ENCODE peak calls at places on chromosomes 12 and 14, in nine cellular contexts. One of them, this sample, is unnamed.

GRCh38 chr12:130710733-130711080 is 5.4 kb downstream of the RIMBP2 start:
- DNase-seq in glomerular endothelial cell: no peak
- DNase-seq in GM19239: no peak
- DNase-seq in HEK293T: no peak
- DNase-seq in germinal center: no peak
- DNase-seq in EL: no peak
- DNase-seq in activated effector memory CD4-positive, alpha-beta T cell treated with Interleukin-2 at 50 U/mL for 16 hours: no peak
- DNase-seq in IMR-90: no peak
- DNase-seq in H54: no peak
- DNase-seq in this sample: no peak

GRCh38 chr14:100187247-100187833 is 27.9 kb upstream of the DEGS2 start:
- DNase-seq in glomerular endothelial cell: no peak
- DNase-seq in GM19239: no peak
- DNase-seq in HEK293T: no peak
- DNase-seq in germinal center: no peak
- DNase-seq in EL: no peak
- DNase-seq in activated effector memory CD4-positive, alpha-beta T cell treated with Interleukin-2 at 50 U/mL for 16 hours: no peak
- DNase-seq in IMR-90: no peak
- DNase-seq in H54: no peak
- DNase-seq in this sample: no peak

GRCh38 chr12:67940780-67941243 is 48.4 kb upstream of the IFNG-AS1 start:
- DNase-seq in glomerular endothelial cell: no peak
- DNase-seq in GM19239: no peak
- DNase-seq in HEK293T: no peak
- DNase-seq in germinal center: no peak
- DNase-seq in EL: peak; percentile 59
- DNase-seq in activated effector memory CD4-positive, alpha-beta T cell treated with Interleukin-2 at 50 U/mL for 16 hours: no peak
- DNase-seq in IMR-90: peak; percentile 40
- DNase-seq in H54: peak; percentile 5
- DNase-seq in this sample: no peak

GRCh38 chr14:91521058-91521721 is 11.1 kb upstream of the PPP4R3A start:
- DNase-seq in glomerular endothelial cell: no peak
- DNase-seq in GM19239: no peak
- DNase-seq in HEK293T: no peak
- DNase-seq in germinal center: no peak
- DNase-seq in EL: no peak
- DNase-seq in activated effector memory CD4-positive, alpha-beta T cell treated with Interleukin-2 at 50 U/mL for 16 hours: no peak
- DNase-seq in IMR-90: no peak
- DNase-seq in H54: no peak
- DNase-seq in this sample: no peak

GRCh38 chr12:107560194-107560905 is 125.2 kb upstream of the PWP1 start:
- DNase-seq in glomerular endothelial cell: no peak
- DNase-seq in GM19239: no peak
- DNase-seq in HEK293T: no peak
- DNase-seq in germinal center: no peak
- DNase-seq in EL: no peak
- DNase-seq in activated effector memory CD4-positive, alpha-beta T cell treated with Interleukin-2 at 50 U/mL for 16 hours: no peak
- DNase-seq in IMR-90: no peak
- DNase-seq in H54: no peak
- DNase-seq in this sample: no peak

GRCh38 chr12:57606821-57607220 is 2.2 kb downstream of the DTX3 start:
- DNase-seq in glomerular endothelial cell: no peak
- DNase-seq in GM19239: no peak
- DNase-seq in HEK293T: no peak
- DNase-seq in germinal center: no peak
- DNase-seq in EL: no peak
- DNase-seq in activated effector memory CD4-positive, alpha-beta T cell treated with Interleukin-2 at 50 U/mL for 16 hours: no peak
- DNase-seq in IMR-90: no peak
- DNase-seq in H54: no peak
- DNase-seq in this sample: no peak

GRCh38 chr12:57127710-57128518 is at the start of gene LRP1:
- DNase-seq in glomerular endothelial cell: no peak
- DNase-seq in GM19239: peak; percentile 48
- DNase-seq in HEK293T: peak; percentile 90
- DNase-seq in germinal center: peak; percentile 79
- DNase-seq in EL: peak; percentile 86
- DNase-seq in activated effector memory CD4-positive, alpha-beta T cell treated with Interleukin-2 at 50 U/mL for 16 hours: peak; percentile 68
- DNase-seq in IMR-90: peak; percentile 82
- DNase-seq in H54: peak; percentile 74
- DNase-seq in this sample: peak; percentile 45

GRCh38 chr14:75542585-75543091 is 20.4 kb downstream of the BATF start:
- DNase-seq in glomerular endothelial cell: no peak
- DNase-seq in GM19239: peak; percentile 59
- DNase-seq in HEK293T: no peak
- DNase-seq in germinal center: peak; percentile 82
- DNase-seq in EL: peak; percentile 18
- DNase-seq in activated effector memory CD4-positive, alpha-beta T cell treated with Interleukin-2 at 50 U/mL for 16 hours: peak; percentile 49
- DNase-seq in IMR-90: no peak
- DNase-seq in H54: no peak
- DNase-seq in this sample: no peak

GRCh38 chr12:608413-608812 is 54.8 kb downstream of the NINJ2 start:
- DNase-seq in glomerular endothelial cell: no peak
- DNase-seq in GM19239: no peak
- DNase-seq in HEK293T: no peak
- DNase-seq in germinal center: no peak
- DNase-seq in EL: no peak
- DNase-seq in activated effector memory CD4-positive, alpha-beta T cell treated with Interleukin-2 at 50 U/mL for 16 hours: no peak
- DNase-seq in IMR-90: no peak
- DNase-seq in H54: no peak
- DNase-seq in this sample: no peak

GRCh38 chr14:51479584-51480305 is 172.0 kb upstream of the FRMD6 start:
- DNase-seq in glomerular endothelial cell: no peak
- DNase-seq in GM19239: peak; percentile 7
- DNase-seq in HEK293T: no peak
- DNase-seq in germinal center: no peak
- DNase-seq in EL: no peak
- DNase-seq in activated effector memory CD4-positive, alpha-beta T cell treated with Interleukin-2 at 50 U/mL for 16 hours: no peak
- DNase-seq in IMR-90: peak; percentile 49
- DNase-seq in H54: no peak
- DNase-seq in this sample: no peak

GRCh38 chr12:13727707-13728147 is 253.7 kb downstream of the GRIN2B start:
- DNase-seq in glomerular endothelial cell: no peak
- DNase-seq in GM19239: no peak
- DNase-seq in HEK293T: no peak
- DNase-seq in germinal center: no peak
- DNase-seq in EL: no peak
- DNase-seq in activated effector memory CD4-positive, alpha-beta T cell treated with Interleukin-2 at 50 U/mL for 16 hours: no peak
- DNase-seq in IMR-90: no peak
- DNase-seq in H54: no peak
- DNase-seq in this sample: no peak

GRCh38 chr12:89960011-89960507 is 251.4 kb upstream of the ATP2B1 start:
- DNase-seq in glomerular endothelial cell: no peak
- DNase-seq in GM19239: no peak
- DNase-seq in HEK293T: no peak
- DNase-seq in germinal center: no peak
- DNase-seq in EL: peak; percentile 63
- DNase-seq in activated effector memory CD4-positive, alpha-beta T cell treated with Interleukin-2 at 50 U/mL for 16 hours: no peak
- DNase-seq in IMR-90: peak; percentile 74
- DNase-seq in H54: no peak
- DNase-seq in this sample: no peak

GRCh38 chr14:21528381-21529348 is 2.5 kb upstream of the SALL2 start:
- DNase-seq in glomerular endothelial cell: no peak
- DNase-seq in GM19239: no peak
- DNase-seq in HEK293T: no peak
- DNase-seq in germinal center: no peak
- DNase-seq in EL: no peak
- DNase-seq in activated effector memory CD4-positive, alpha-beta T cell treated with Interleukin-2 at 50 U/mL for 16 hours: no peak
- DNase-seq in IMR-90: peak; percentile 52
- DNase-seq in H54: no peak
- DNase-seq in this sample: no peak

This sample was measured in NCI-H1694.